ENCODE peak calls at places on chromosomes 13 and 19, in seven cellular contexts. X, A, E, N, T, O and Q are unnamed samples.
A peak's percentile ranks its signal among the peaks of the same experiment; 100 is the strongest.

GRCh38 chr13:27404680-27405079 is 19.7 kb upstream of the GTF3A start:
- DNase-seq in X (no peak), A (no peak), E (no peak), N (no peak), T (no peak), O (peak; percentile 77), Q (no peak)

GRCh38 chr13:85586422-85586831 is 212.8 kb downstream of the SLITRK6 start:
- DNase-seq in X (no peak), A (no peak), E (peak; percentile 36), N (no peak), T (no peak), O (no peak), Q (no peak)

GRCh38 chr19:51339687-51340656 is 2.0 kb downstream of the VSIG10L start:
- DNase-seq in X (peak; percentile 5), A (peak; percentile 89), E (peak; percentile 76), N (peak; percentile 73), T (peak; percentile 98), O (peak; percentile 99), Q (peak; percentile 99)

GRCh38 chr19:47469719-47470118 is 2.0 kb downstream of the SLC8A2 start:
- DNase-seq in X (peak; percentile 14), A (no peak), E (no peak), N (no peak), T (no peak), O (no peak), Q (no peak)

GRCh38 chr19:4025317-4025716 is 17.8 kb downstream of the PIAS4 start:
- DNase-seq in X (no peak), A (no peak), E (no peak), N (no peak), T (no peak), O (no peak), Q (no peak)

GRCh38 chr19:19816679-19817078 is 4.9 kb downstream of the ZNF506 start:
- DNase-seq in X (no peak), A (no peak), E (no peak), N (no peak), T (peak; percentile 47), O (no peak), Q (no peak)

GRCh38 chr13:29849731-29850212 is 645 bp downstream of the UBL3 start:
- DNase-seq in X (peak; percentile 44), A (no peak), E (no peak), N (peak; percentile 73), T (peak; percentile 45), O (peak; percentile 69), Q (peak; percentile 18)

GRCh38 chr13:52459668-52460067 is 4.4 kb downstream of the CKAP2 start:
- DNase-seq in X (no peak), A (peak; percentile 38), E (no peak), N (no peak), T (no peak), O (no peak), Q (no peak)

GRCh38 chr19:34067861-34068271 is 104.4 kb upstream of the LSM14A start:
- DNase-seq in X (no peak), A (no peak), E (no peak), N (no peak), T (no peak), O (no peak), Q (no peak)

GRCh38 chr13:114315074-114315785 is 927 bp downstream of the CHAMP1 start:
- DNase-seq in X (peak; percentile 17), A (no peak), E (no peak), N (no peak), T (no peak), O (no peak), Q (no peak)

GRCh38 chr13:100542546-100543156 is 45.9 kb downstream of the GGACT start:
- DNase-seq in X (peak; percentile 27), A (peak; percentile 31), E (peak; percentile 45), N (no peak), T (no peak), O (no peak), Q (peak; percentile 10)

GRCh38 chr13:48230541-48230940 is 2.5 kb upstream of the ITM2B start:
- DNase-seq in X (no peak), A (no peak), E (no peak), N (no peak), T (no peak), O (no peak), Q (no peak)

GRCh38 chr13:45564108-45564507 is 51.4 kb downstream of the ERICH6B start:
- DNase-seq in X (peak; percentile 25), A (peak; percentile 8), E (peak; percentile 59), N (no peak), T (no peak), O (no peak), Q (no peak)

GRCh38 chr19:4911314-4911713 is 2.0 kb downstream of the UHRF1 start:
- DNase-seq in X (no peak), A (no peak), E (no peak), N (no peak), T (no peak), O (no peak), Q (no peak)

GRCh38 chr19:57651654-57651996 is 17.1 kb upstream of the ZSCAN4 start:
- DNase-seq in X (no peak), A (no peak), E (no peak), N (no peak), T (no peak), O (no peak), Q (no peak)

GRCh38 chr19:34426096-34426661 is 2.0 kb upstream of the UBA2 start:
- DNase-seq in X (no peak), A (no peak), E (no peak), N (no peak), T (no peak), O (no peak), Q (no peak)

GRCh38 chr19:41019346-41019745 is 28.3 kb downstream of the CYP2B6 start:
- DNase-seq in X (no peak), A (no peak), E (no peak), N (no peak), T (no peak), O (no peak), Q (no peak)

GRCh38 chr13:41700790-41701310 is 243.5 kb downstream of the RGCC start:
- DNase-seq in X (peak; percentile 89), A (peak; percentile 65), E (peak; percentile 68), N (no peak), T (no peak), O (no peak), Q (peak; percentile 8)

GRCh38 chr19:19860756-19861390 is 4.8 kb upstream of the ZNF253 start:
- DNase-seq in X (no peak), A (no peak), E (no peak), N (no peak), T (no peak), O (no peak), Q (peak; percentile 16)

GRCh38 chr13:33110713-33111413 is 94.6 kb downstream of the KL start:
- DNase-seq in X (no peak), A (no peak), E (no peak), N (no peak), T (peak; percentile 65), O (no peak), Q (no peak)

GRCh38 chr13:44388427-44388826 is 14.8 kb downstream of the SERP2 start:
- DNase-seq in X (no peak), A (no peak), E (no peak), N (no peak), T (peak; percentile 32), O (no peak), Q (peak; percentile 73)

GRCh38 chr13:103297083-103297482 is 230.9 kb upstream of the SLC10A2 start:
- DNase-seq in X (no peak), A (no peak), E (no peak), N (no peak), T (no peak), O (no peak), Q (no peak)

GRCh38 chr19:28468701-28469459 is 744.1 kb downstream of the UQCRFS1 start:
- DNase-seq in X (peak; percentile 78), A (no peak), E (no peak), N (no peak), T (no peak), O (peak; percentile 75), Q (no peak)